ENCODE peak calls at places on chromosomes 4 and X, in four cellular contexts. V is OCI-LY7, R is GM23248, W is GM23338. B is an unnamed sample.

GRCh38 chr4:71251266-71251665 is 87.6 kb upstream of the SLC4A4 start:
- DNase-seq in V (no peak), W (no peak), R (peak; percentile 78), B (no peak)

GRCh38 chr4:88880001-88880400 is 177.0 kb downstream of the FAM13A start:
- DNase-seq in W (no peak), V (no peak), R (no peak), B (no peak)

GRCh38 chrX:149282909-149283308 is 222.2 kb downstream of the IDS start:
- DNase-seq in W (no peak), V (no peak), R (no peak), B (no peak)

GRCh38 chrX:16869393-16870094 is 618 bp downstream of the RBBP7 start:
- DNase-seq in W (peak; percentile 60), V (peak; percentile 66), R (peak; percentile 58), B (peak; percentile 89)

GRCh38 chr4:48945981-48946380 is 39.4 kb upstream of the OCIAD2 start:
- DNase-seq in R (no peak), W (no peak), V (no peak), B (no peak)

GRCh38 chr4:136742330-136742729 is 790.0 kb downstream of the PCDH18 start:
- DNase-seq in W (no peak), R (peak; percentile 15), V (no peak), B (no peak)

GRCh38 chr4:120683902-120684540 is 238.5 kb downstream of the PRDM5 start:
- DNase-seq in W (no peak), R (no peak), V (no peak), B (no peak)

GRCh38 chr4:185395255-185395955 is at the start of gene LRP2BP:
- DNase-seq in V (peak; percentile 29), R (peak; percentile 36), W (no peak), B (no peak)

GRCh38 chr4:145452447-145453162 is 29.0 kb upstream of the SMAD1 start:
- DNase-seq in V (no peak), R (no peak), W (no peak), B (no peak)

GRCh38 chrX:19342331-19342906 is 1.3 kb upstream of the PDHA1 start:
- DNase-seq in R (peak; percentile 18), V (peak; percentile 0), W (no peak), B (peak; percentile 24)

GRCh38 chrX:37349131-37350033 is at the start of gene PRRG1:
- DNase-seq in R (peak; percentile 91), W (peak; percentile 83), V (no peak), B (peak; percentile 96)

GRCh38 chrX:110698696-110699095 is 96.9 kb downstream of the CHRDL1 start:
- DNase-seq in R (no peak), V (no peak), W (no peak), B (no peak)

GRCh38 chr4:139584019-139584418 is 28.0 kb upstream of the SETD7 start:
- DNase-seq in V (no peak), W (no peak), R (no peak), B (no peak)

GRCh38 chr4:98977557-98977956 is 18.0 kb upstream of the METAP1 start:
- DNase-seq in R (peak; percentile 11), V (no peak), W (no peak), B (no peak)

GRCh38 chr4:13640149-13640671 is 12.7 kb upstream of the BOD1L1 start:
- DNase-seq in W (peak; percentile 81), V (no peak), R (peak; percentile 44), B (peak; percentile 82)

GRCh38 chr4:56817840-56818491 is 3.5 kb downstream of the SPINK2 start:
- DNase-seq in V (no peak), R (no peak), W (no peak), B (no peak)

GRCh38 chrX:150503898-150504219 is 64.6 kb upstream of the MTM1 start:
- DNase-seq in W (no peak), V (no peak), R (no peak), B (no peak)

GRCh38 chr4:35541888-35542213 is 702.5 kb downstream of the ARAP2 start:
- DNase-seq in W (peak; percentile 33), V (no peak), R (no peak), B (no peak)

GRCh38 chrX:24285082-24285481 is 28.8 kb downstream of the SUPT20HL2 start:
- DNase-seq in R (no peak), W (no peak), V (peak; percentile 6), B (no peak)

GRCh38 chrX:24277405-24277804 is 36.5 kb downstream of the SUPT20HL2 start:
- DNase-seq in W (no peak), R (no peak), V (no peak), B (no peak)

GRCh38 chrX:24282381-24283121 is 31.3 kb downstream of the SUPT20HL2 start:
- DNase-seq in V (peak; percentile 11), W (peak; percentile 12), R (peak; percentile 63), B (no peak)

GRCh38 chrX:24283122-24283789 is 30.6 kb downstream of the SUPT20HL2 start:
- DNase-seq in R (peak; percentile 6), W (no peak), V (no peak), B (no peak)
- H4K20me1 ChIP-seq in R (no peaks in the 10 kb centered on the region), W (no peaks in the 10 kb centered on the region), V (no peaks in the 10 kb centered on the region), B (no peaks in the 10 kb centered on the region)

DNA sequence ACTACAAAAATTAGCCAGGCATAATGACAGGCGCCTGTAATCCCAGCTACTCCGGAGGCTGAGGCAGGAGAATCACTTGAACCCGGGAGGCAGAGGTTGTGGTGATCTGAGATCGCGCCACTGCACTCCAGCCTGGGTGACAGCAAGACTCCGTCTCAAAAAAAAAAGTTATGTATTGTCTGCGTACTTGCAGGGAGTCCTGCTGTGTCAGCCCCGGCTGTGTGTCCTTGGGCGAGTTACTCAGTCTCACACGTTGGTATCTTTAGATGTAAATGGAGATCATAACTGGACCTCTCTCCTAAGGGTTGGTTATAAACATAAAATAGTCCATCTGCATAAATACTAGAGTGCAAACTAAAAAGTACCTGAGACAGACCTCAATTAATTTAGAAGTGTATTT is 22.7 kb upstream of the TBC1D14 start:
- DNase-seq in V (no peak), R (no peak), W (no peak), B (no peak)
- H3K9me2 ChIP-seq in V (no peaks in the 10 kb centered on the region), R (no peaks in the 10 kb centered on the region), W (no peaks in the 10 kb centered on the region), B (no peaks in the 10 kb centered on the region)

GRCh38 chr4:113607998-113608397 is 153.5 kb downstream of the CAMK2D start:
- DNase-seq in R (no peak), W (no peak), V (no peak), B (no peak)

GRCh38 chr4:113603926-113604325 is 157.6 kb downstream of the CAMK2D start:
- DNase-seq in R (peak; percentile 24), W (no peak), V (no peak), B (no peak)

GRCh38 chr4:113604955-113605354 is 156.6 kb downstream of the CAMK2D start:
- DNase-seq in W (no peak), R (peak; percentile 66), V (no peak), B (no peak)

GRCh38 chr4:113610542-113610941 is 151.0 kb downstream of the CAMK2D start:
- DNase-seq in R (no peak), W (no peak), V (no peak), B (no peak)

DNA sequence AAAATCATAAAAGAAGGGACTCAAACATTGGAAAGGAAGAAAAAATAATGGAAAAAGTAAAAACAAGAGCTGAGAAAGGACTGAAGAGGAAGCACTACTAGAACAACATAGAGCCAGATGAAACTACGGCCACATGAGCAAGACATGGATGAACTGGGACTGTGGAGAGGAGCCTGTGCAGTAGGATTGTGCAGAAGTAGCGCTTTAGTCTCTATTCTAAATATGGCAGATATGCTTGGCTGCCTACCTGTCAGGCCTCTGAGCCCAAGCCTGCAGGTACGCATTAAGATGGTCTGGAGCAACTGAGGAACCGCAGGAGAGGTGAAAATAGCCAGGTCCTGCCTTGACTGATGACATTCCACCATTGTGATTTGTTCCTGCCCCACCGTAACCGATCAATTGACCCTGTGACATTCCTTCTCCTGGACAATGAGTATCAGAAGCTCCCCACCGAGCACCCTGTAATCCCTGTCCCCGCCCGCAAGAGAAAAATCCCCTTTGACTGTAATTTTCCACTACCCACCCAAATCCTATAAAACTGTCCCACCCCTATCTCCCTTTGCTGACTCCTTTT is 154.3 kb downstream of the CAMK2D start:
- DNase-seq in V (peak; percentile 54), W (no peak), R (no peak), B (no peak)
- TF ChIP-seq EZH2phosphoT487 in V (no peak), W (no peak), R (no peak), B (no peak)

GRCh38 chr4:2947926-2948325 is 15.3 kb downstream of the NOP14 start:
- DNase-seq in V (no peak), R (no peak), W (no peak), B (no peak)

GRCh38 chr4:2949782-2950125 is 13.5 kb downstream of the NOP14 start:
- DNase-seq in W (no peak), V (no peak), R (no peak), B (no peak)

GRCh38 chr4:2950221-2950989 is 12.8 kb downstream of the NOP14 start:
- DNase-seq in W (no peak), R (no peak), V (no peak), B (no peak)

GRCh38 chr4:2946812-2947600 is 16.2 kb downstream of the NOP14 start:
- DNase-seq in V (no peak), W (no peak), R (no peak), B (no peak)

GRCh38 chr4:2948895-2949781 is 14.1 kb downstream of the NOP14 start:
- DNase-seq in V (peak; percentile 31), R (peak; percentile 50), W (no peak), B (peak; percentile 57)
- H4K20me1 ChIP-seq in V (no peaks in the 10 kb centered on the region), R (no peaks in the 10 kb centered on the region), W (peaks cover 20% of the 10 kb centered on the region), B (no peaks in the 10 kb centered on the region)

GRCh38 chr4:24933684-24934275 is 20.9 kb upstream of the CCDC149 start:
- DNase-seq in V (no peak), R (no peak), W (no peak), B (no peak)
- H3K9me2 ChIP-seq in V (no peaks in the 10 kb centered on the region), R (no peaks in the 10 kb centered on the region), W (no peaks in the 10 kb centered on the region), B (no peaks in the 10 kb centered on the region)

DNA sequence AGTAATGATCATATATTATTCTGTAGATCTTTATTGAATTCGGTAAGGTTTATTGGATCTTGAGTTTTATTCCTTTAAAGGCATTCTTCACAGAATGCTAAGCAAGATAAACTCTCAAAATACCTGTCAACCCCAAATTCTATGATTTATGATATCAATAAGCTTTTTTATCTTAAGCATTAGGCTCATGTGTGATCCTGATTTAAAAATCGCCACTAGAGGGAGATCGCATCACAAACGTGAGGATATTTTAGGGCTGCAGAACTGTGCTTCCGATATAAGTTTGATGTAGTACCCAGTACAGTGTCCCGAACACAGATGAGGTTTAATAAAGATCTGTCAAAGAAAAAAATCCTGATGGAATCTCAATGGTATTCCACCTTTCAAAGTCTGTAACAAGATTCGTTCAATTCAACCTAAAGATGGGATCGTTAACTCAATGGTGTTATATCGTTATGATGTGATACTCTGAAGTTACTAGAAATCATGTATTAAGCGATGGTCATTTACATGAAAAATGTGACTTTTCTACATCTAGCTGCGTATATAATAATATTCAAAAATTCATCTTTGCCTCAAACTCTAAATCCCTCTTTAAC is 169.0 kb downstream of the CORIN start:
- DNase-seq in R (peak; percentile 66), V (peak; percentile 39), W (peak; percentile 65), B (peak; percentile 70)
- TF ChIP-seq EZH2phosphoT487 in R (no peak), V (no peak), W (no peak), B (no peak)

DNA sequence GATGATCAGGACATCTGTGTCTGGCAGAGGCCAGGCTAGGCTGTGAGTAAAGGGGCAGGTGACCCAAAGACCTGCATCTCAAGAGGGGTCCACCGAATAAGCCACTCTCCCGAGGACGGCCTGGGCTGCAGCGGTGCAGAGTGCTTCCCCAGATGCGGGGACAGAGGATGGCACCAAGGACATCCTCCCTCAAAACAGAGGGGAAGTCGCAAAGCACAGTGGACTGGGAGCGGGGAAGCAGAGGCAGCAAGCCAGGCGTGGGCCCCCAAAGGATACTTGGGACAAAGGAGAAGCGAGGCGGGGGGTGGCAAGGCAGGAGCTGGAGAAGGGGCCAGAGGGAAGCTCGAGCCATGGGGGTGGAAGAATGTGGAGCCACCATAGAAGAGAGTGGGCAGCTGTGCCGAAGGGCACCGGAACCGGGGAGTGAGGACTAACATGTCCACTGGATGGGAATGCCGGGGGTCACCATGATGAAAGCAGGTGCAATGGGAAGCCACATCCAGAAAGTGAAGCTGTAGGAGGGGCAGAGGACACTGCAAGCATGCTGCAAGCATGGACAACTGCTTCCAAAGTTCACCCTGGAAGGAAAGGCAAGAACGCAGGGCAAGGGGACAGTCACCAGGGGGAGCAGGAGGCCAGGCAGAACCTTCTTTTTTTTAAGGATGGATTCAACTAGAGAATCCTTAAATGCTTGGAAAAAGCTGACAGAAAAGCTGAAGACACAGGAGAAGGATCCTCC is 169.6 kb downstream of the AFAP1 start:
- DNase-seq in V (no peak), W (peak; percentile 61), R (peak; percentile 43), B (peak; percentile 35)
- H4K20me1 ChIP-seq in V (no peaks in the 10 kb centered on the region), W (no peaks in the 10 kb centered on the region), R (peaks cover 4% of the 10 kb centered on the region), B (no peaks in the 10 kb centered on the region)

B was measured in hepatocyte.